ENCODE peak calls at places on chromosomes 12 and 14, in ten cellular contexts. Q is left ventricle myocardium superior, A is bronchial epithelial cell, E is NCI-H748 treated with DMSO at 0.1 percent for 48 hours, Z is amniotic stem cell, I is iPS-NIHi11, M is neuronal stem cell, Y is A673, R is ecto neural progenitor cell, B is HT-29. O is an unnamed sample.

GRCh38 chr12:62372825-62373224 is 93.8 kb upstream of the MON2 start:
- DNase-seq in R (no peak), Q (no peak), Y (no peak), I (no peak), M (no peak), E (no peak), Z (no peak), B (no peak), A (no peak), O (no peak)

GRCh38 chr12:20063116-20063515 is 305.2 kb upstream of the PDE3A start:
- DNase-seq in Y (no peak), M (no peak), E (no peak), Q (no peak), Z (no peak), B (no peak), I (no peak), R (no peak), A (no peak), O (no peak)

GRCh38 chr12:1369460-1369859 is 224.9 kb downstream of the FBXL14 start:
- DNase-seq in M (no peak), Z (no peak), B (no peak), Q (no peak), R (no peak), A (no peak), I (no peak), E (no peak), Y (no peak), O (no peak)

GRCh38 chr14:104293851-104294627 is 155.7 kb downstream of the KIF26A start:
- DNase-seq in A (no peak), M (no peak), Q (peak), I (peak), Y (peak), Z (no peak), E (no peak), R (no peak), B (peak), O (peak)

GRCh38 chr14:105411017-105411941 is 8.3 kb upstream of the MTA1 start:
- DNase-seq in Q (peak), M (no peak), Y (peak), E (peak), B (peak), A (peak), I (peak), R (peak), Z (no peak), O (no peak)

GRCh38 chr12:15858348-15858747 is 23.8 kb upstream of the STRAP start:
- DNase-seq in R (no peak), Q (no peak), I (peak), Z (no peak), Y (peak), B (no peak), M (no peak), A (no peak), E (no peak), O (no peak)

GRCh38 chr14:67424539-67424938 is 12.6 kb upstream of the PLEK2 start:
- DNase-seq in Q (no peak), Z (no peak), B (no peak), M (no peak), A (no peak), R (no peak), Y (no peak), E (no peak), I (no peak), O (no peak)

GRCh38 chr12:89349814-89350213 is 2.5 kb downstream of the DUSP6 start:
- DNase-seq in E (peak), R (no peak), Y (peak), Q (no peak), M (no peak), B (no peak), I (peak), A (peak), Z (no peak), O (no peak)

GRCh38 chr14:85195872-85196477 is 334.0 kb upstream of the FLRT2 start:
- DNase-seq in E (no peak), Z (no peak), I (peak), Q (no peak), B (peak), M (no peak), R (no peak), Y (peak), A (peak), O (no peak)

GRCh38 chr12:120677765-120678473 is 9.0 kb upstream of the MLEC start:
- DNase-seq in Y (peak), I (no peak), Z (no peak), R (no peak), E (no peak), M (no peak), B (peak), A (peak), Q (peak), O (no peak)